ENCODE peak calls at places on chromosome 10, in nine cellular contexts. One of them, this sample, is unnamed.

GRCh38 chr10:27747096-27747451 is 1.5 kb upstream of the MKX start:
- DNase-seq in lung: no peak
- DNase-seq in Peyer's patch: no peak
- DNase-seq in neural progenitor cell: peak
- DNase-seq in GM12865: no peak
- DNase-seq in upper lobe of right lung: no peak
- DNase-seq in breast epithelium: no peak
- DNase-seq in pancreas: no peak
- DNase-seq in CD8-positive, alpha-beta T cell: no peak
- DNase-seq in this sample: no peak

GRCh38 chr10:63681965-63682704 is 160.9 kb downstream of the REEP3 start:
- DNase-seq in lung: no peak
- DNase-seq in Peyer's patch: no peak
- DNase-seq in neural progenitor cell: no peak
- DNase-seq in GM12865: peak
- DNase-seq in upper lobe of right lung: no peak
- DNase-seq in breast epithelium: no peak
- DNase-seq in pancreas: no peak
- DNase-seq in CD8-positive, alpha-beta T cell: no peak
- DNase-seq in this sample: no peak

GRCh38 chr10:36094091-36094490 is 452.0 kb upstream of the FZD8 start:
- DNase-seq in lung: no peak
- DNase-seq in Peyer's patch: no peak
- DNase-seq in neural progenitor cell: no peak
- DNase-seq in GM12865: no peak
- DNase-seq in upper lobe of right lung: no peak
- DNase-seq in breast epithelium: no peak
- DNase-seq in pancreas: no peak
- DNase-seq in CD8-positive, alpha-beta T cell: no peak
- DNase-seq in this sample: no peak

GRCh38 chr10:96072673-96073072 is 29.3 kb downstream of the CCNJ start:
- DNase-seq in lung: no peak
- DNase-seq in Peyer's patch: no peak
- DNase-seq in neural progenitor cell: no peak
- DNase-seq in GM12865: no peak
- DNase-seq in upper lobe of right lung: no peak
- DNase-seq in breast epithelium: no peak
- DNase-seq in pancreas: no peak
- DNase-seq in CD8-positive, alpha-beta T cell: no peak
- DNase-seq in this sample: no peak

GRCh38 chr10:86867149-86867548 is 90.3 kb downstream of the MMRN2 start:
- DNase-seq in lung: no peak
- DNase-seq in Peyer's patch: no peak
- DNase-seq in neural progenitor cell: no peak
- DNase-seq in GM12865: no peak
- DNase-seq in upper lobe of right lung: no peak
- DNase-seq in breast epithelium: no peak
- DNase-seq in pancreas: no peak
- DNase-seq in CD8-positive, alpha-beta T cell: no peak
- DNase-seq in this sample: no peak

GRCh38 chr10:22670796-22671195 is 43.6 kb downstream of the PIP4K2A start:
- DNase-seq in lung: no peak
- DNase-seq in Peyer's patch: no peak
- DNase-seq in neural progenitor cell: no peak
- DNase-seq in GM12865: no peak
- DNase-seq in upper lobe of right lung: no peak
- DNase-seq in breast epithelium: no peak
- DNase-seq in pancreas: no peak
- DNase-seq in CD8-positive, alpha-beta T cell: no peak
- DNase-seq in this sample: no peak

GRCh38 chr10:132393695-132394181 is 3.3 kb upstream of the PWWP2B start:
- DNase-seq in lung: no peak
- DNase-seq in Peyer's patch: no peak
- DNase-seq in neural progenitor cell: no peak
- DNase-seq in GM12865: no peak
- DNase-seq in upper lobe of right lung: peak
- DNase-seq in breast epithelium: no peak
- DNase-seq in pancreas: no peak
- DNase-seq in CD8-positive, alpha-beta T cell: no peak
- DNase-seq in this sample: no peak

GRCh38 chr10:5775705-5776104 is 37.5 kb downstream of the GDI2 start:
- DNase-seq in lung: no peak
- DNase-seq in Peyer's patch: peak
- DNase-seq in neural progenitor cell: no peak
- DNase-seq in GM12865: no peak
- DNase-seq in upper lobe of right lung: peak
- DNase-seq in breast epithelium: no peak
- DNase-seq in pancreas: no peak
- DNase-seq in CD8-positive, alpha-beta T cell: peak
- DNase-seq in this sample: no peak

GRCh38 chr10:109931153-109931552 is 7.8 kb upstream of the XPNPEP1 start:
- DNase-seq in lung: no peak
- DNase-seq in Peyer's patch: no peak
- DNase-seq in neural progenitor cell: no peak
- DNase-seq in GM12865: no peak
- DNase-seq in upper lobe of right lung: no peak
- DNase-seq in breast epithelium: no peak
- DNase-seq in pancreas: no peak
- DNase-seq in CD8-positive, alpha-beta T cell: no peak
- DNase-seq in this sample: no peak

GRCh38 chr10:86388119-86388704 is 21.6 kb upstream of the GRID1 start:
- DNase-seq in lung: peak
- DNase-seq in Peyer's patch: no peak
- DNase-seq in neural progenitor cell: no peak
- DNase-seq in GM12865: no peak
- DNase-seq in upper lobe of right lung: peak
- DNase-seq in breast epithelium: no peak
- DNase-seq in pancreas: no peak
- DNase-seq in CD8-positive, alpha-beta T cell: no peak
- DNase-seq in this sample: no peak

GRCh38 chr10:28508304-28508925 is 24.5 kb upstream of the WAC start:
- DNase-seq in lung: no peak
- DNase-seq in Peyer's patch: no peak
- DNase-seq in neural progenitor cell: no peak
- DNase-seq in GM12865: no peak
- DNase-seq in upper lobe of right lung: no peak
- DNase-seq in breast epithelium: no peak
- DNase-seq in pancreas: no peak
- DNase-seq in CD8-positive, alpha-beta T cell: no peak
- DNase-seq in this sample: no peak

GRCh38 chr10:69866688-69867461 is 65.2 kb downstream of the COL13A1 start:
- DNase-seq in lung: no peak
- DNase-seq in Peyer's patch: no peak
- DNase-seq in neural progenitor cell: peak
- DNase-seq in GM12865: no peak
- DNase-seq in upper lobe of right lung: no peak
- DNase-seq in breast epithelium: no peak
- DNase-seq in pancreas: no peak
- DNase-seq in CD8-positive, alpha-beta T cell: no peak
- DNase-seq in this sample: peak

GRCh38 chr10:51733061-51733460 is 33.7 kb upstream of the CSTF2T start:
- DNase-seq in lung: no peak
- DNase-seq in Peyer's patch: no peak
- DNase-seq in neural progenitor cell: no peak
- DNase-seq in GM12865: no peak
- DNase-seq in upper lobe of right lung: no peak
- DNase-seq in breast epithelium: no peak
- DNase-seq in pancreas: no peak
- DNase-seq in CD8-positive, alpha-beta T cell: no peak
- DNase-seq in this sample: no peak

GRCh38 chr10:98460837-98461499 is 14.2 kb upstream of the HPS1 start:
- DNase-seq in lung: peak
- DNase-seq in Peyer's patch: no peak
- DNase-seq in neural progenitor cell: no peak
- DNase-seq in GM12865: no peak
- DNase-seq in upper lobe of right lung: no peak
- DNase-seq in breast epithelium: no peak
- DNase-seq in pancreas: peak
- DNase-seq in CD8-positive, alpha-beta T cell: no peak
- DNase-seq in this sample: peak

DNA sequence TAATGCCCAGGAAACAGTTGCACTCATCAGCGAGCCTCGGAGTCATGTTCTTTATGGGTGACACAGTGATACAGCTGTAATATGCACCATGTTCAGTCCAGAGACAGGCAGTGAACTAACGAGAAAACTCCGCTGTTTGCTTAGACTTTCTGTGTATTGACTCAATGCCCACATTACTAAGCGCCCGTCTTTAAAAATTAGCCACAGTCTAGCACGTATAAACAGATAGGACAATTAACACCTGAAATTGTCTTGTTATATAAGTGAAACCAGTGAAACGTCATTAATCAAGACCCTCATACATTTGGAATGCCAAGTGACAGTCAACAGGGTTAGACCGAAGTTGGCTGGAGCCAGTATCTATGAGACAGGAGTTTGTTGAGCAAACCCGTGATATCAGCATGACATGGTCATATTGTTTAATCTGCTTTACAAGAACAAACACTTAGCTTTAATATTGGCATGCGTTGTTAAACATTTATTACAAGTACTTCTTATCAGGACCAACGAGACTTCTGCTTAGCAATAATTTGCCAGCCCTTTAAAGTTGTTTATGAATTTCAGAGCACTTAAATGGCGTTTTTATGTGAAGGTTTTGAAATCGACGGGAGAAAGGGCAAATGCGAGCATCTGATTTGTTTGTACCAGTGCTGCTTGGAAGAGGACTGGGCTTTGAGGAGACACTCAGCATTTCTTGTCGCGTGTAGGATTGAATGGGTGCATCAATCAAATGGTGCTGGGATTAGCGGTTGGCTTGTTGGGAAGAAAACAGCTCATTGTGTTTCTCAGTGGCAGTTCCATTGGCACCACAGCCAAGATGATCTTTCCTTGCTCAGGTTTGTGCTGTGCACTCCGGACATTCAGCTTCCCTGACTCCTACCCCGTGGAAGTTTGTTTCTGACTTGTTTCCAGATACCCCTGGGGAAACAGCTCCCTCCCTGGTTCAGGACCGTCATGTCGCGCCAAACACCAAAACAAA is 56.3 kb downstream of the CAMK1D start:
- DNase-seq in lung: no peak
- DNase-seq in Peyer's patch: peak
- DNase-seq in neural progenitor cell: peak
- DNase-seq in GM12865: no peak
- DNase-seq in upper lobe of right lung: no peak
- DNase-seq in breast epithelium: no peak
- DNase-seq in pancreas: peak
- DNase-seq in CD8-positive, alpha-beta T cell: no peak
- DNase-seq in this sample: no peak
- TF ChIP-seq CTCF in lung: no peak
- TF ChIP-seq CTCF in Peyer's patch: no peak
- TF ChIP-seq CTCF in neural progenitor cell: peak
- TF ChIP-seq CTCF in GM12865: no peak
- TF ChIP-seq CTCF in upper lobe of right lung: no peak
- TF ChIP-seq CTCF in breast epithelium: no peak
- TF ChIP-seq CTCF in pancreas: no peak
- TF ChIP-seq CTCF in CD8-positive, alpha-beta T cell: no peak
- TF ChIP-seq CTCF in this sample: no peak

DNA sequence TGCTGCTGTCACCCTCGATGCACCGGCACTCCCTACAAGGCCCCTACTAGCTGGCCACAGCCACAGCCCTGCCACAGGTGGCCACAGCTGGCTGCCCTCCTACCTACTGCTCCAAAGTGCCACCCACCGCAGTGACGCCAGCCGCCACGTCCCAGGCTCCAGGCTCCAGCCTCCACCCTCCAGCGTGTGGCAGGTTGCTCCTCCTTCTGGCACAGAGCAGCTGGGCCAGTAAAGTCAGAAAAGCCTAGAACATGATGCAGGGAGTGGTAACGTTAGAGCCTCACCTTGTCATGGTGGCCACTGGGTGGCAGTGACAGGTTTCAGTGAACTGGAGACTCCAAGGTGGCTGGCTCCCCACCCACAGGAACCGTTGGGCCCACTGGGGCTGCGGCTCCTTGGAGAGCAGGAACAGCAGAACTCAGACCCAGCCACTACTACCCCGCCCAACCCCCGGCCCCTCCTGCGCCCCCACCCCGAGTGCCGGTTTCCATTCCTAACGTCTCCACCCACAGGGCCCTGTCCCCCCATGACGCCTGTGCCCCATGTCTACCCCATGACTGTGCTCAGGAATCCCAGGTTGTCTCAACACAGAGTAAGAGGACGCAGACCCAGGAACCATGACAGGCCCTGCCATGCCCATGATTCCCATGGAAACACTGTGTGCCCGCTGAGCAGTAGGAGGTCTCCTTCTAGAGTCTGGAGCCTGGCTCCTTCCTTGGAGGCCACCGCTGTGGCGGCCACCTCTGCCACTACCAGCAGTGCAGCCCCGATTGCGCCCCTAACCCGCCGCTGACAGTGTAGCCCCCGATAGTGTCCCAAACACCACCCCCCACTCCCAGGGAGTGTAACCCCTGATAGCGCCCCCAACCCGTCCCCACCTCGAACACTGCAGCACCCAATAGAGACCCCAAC is 52.3 kb upstream of the ZNF33B start:
- DNase-seq in lung: no peak
- DNase-seq in Peyer's patch: no peak
- DNase-seq in neural progenitor cell: no peak
- DNase-seq in GM12865: no peak
- DNase-seq in upper lobe of right lung: peak
- DNase-seq in breast epithelium: no peak
- DNase-seq in pancreas: no peak
- DNase-seq in CD8-positive, alpha-beta T cell: no peak
- DNase-seq in this sample: no peak
- TF ChIP-seq CTCF in lung: no peak
- TF ChIP-seq CTCF in Peyer's patch: no peak
- TF ChIP-seq CTCF in neural progenitor cell: no peak
- TF ChIP-seq CTCF in GM12865: no peak
- TF ChIP-seq CTCF in upper lobe of right lung: no peak
- TF ChIP-seq CTCF in breast epithelium: no peak
- TF ChIP-seq CTCF in pancreas: no peak
- TF ChIP-seq CTCF in CD8-positive, alpha-beta T cell: no peak
- TF ChIP-seq CTCF in this sample: no peak

GRCh38 chr10:33487014-33487776 is 152.7 kb upstream of the NRP1 start:
- DNase-seq in lung: no peak
- DNase-seq in Peyer's patch: no peak
- DNase-seq in neural progenitor cell: peak
- DNase-seq in GM12865: peak
- DNase-seq in upper lobe of right lung: no peak
- DNase-seq in breast epithelium: no peak
- DNase-seq in pancreas: no peak
- DNase-seq in CD8-positive, alpha-beta T cell: no peak
- DNase-seq in this sample: no peak
- TF ChIP-seq CTCF in lung: no peak
- TF ChIP-seq CTCF in Peyer's patch: no peak
- TF ChIP-seq CTCF in neural progenitor cell: no peak
- TF ChIP-seq CTCF in GM12865: no peak
- TF ChIP-seq CTCF in upper lobe of right lung: no peak
- TF ChIP-seq CTCF in breast epithelium: no peak
- TF ChIP-seq CTCF in pancreas: no peak
- TF ChIP-seq CTCF in CD8-positive, alpha-beta T cell: no peak
- TF ChIP-seq CTCF in this sample: no peak

DNA sequence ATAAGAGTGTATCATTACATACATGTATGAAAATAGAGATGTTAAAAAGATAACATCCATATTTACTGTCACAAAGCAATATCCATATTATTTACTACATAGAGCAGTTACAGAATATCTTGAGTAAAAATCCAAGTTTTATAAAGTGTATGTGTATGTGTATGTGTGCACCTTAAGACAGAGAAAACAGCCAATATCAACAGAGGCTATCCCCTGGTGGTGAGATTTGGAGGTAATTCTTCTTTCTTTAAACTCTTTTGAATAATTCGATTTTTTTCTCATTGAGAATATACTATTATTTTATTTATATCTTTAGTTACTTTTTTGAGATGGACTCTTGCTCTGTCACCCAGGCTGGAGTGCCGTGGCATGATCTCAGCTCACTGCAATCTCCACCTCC is 18.4 kb downstream of the TRDMT1 start:
- DNase-seq in lung: no peak
- DNase-seq in Peyer's patch: no peak
- DNase-seq in neural progenitor cell: no peak
- DNase-seq in GM12865: no peak
- DNase-seq in upper lobe of right lung: no peak
- DNase-seq in breast epithelium: no peak
- DNase-seq in pancreas: no peak
- DNase-seq in CD8-positive, alpha-beta T cell: no peak
- DNase-seq in this sample: no peak
- TF ChIP-seq CTCF in lung: no peak
- TF ChIP-seq CTCF in Peyer's patch: no peak
- TF ChIP-seq CTCF in neural progenitor cell: no peak
- TF ChIP-seq CTCF in GM12865: no peak
- TF ChIP-seq CTCF in upper lobe of right lung: no peak
- TF ChIP-seq CTCF in breast epithelium: no peak
- TF ChIP-seq CTCF in pancreas: no peak
- TF ChIP-seq CTCF in CD8-positive, alpha-beta T cell: peak
- TF ChIP-seq CTCF in this sample: no peak

This sample was measured in heart left ventricle.